ENCODE peak calls at places on chromosomes 4 and X, in eight cellular contexts. T, O, B, E, R, C, D and L are unnamed samples.

GRCh38 chr4:20251796-20252655 is at the start of gene SLIT2:
- DNase-seq in E (no peak), B (peak; percentile 85), D (peak; percentile 81), C (peak; percentile 95), O (peak; percentile 49), R (peak; percentile 92), T (peak; percentile 90), L (peak; percentile 73)

GRCh38 chrX:47502591-47503222 is 19.7 kb upstream of the ZNF41 start:
- DNase-seq in E (no peak), D (no peak), R (no peak), T (peak; percentile 66), B (no peak), O (no peak), C (no peak), L (no peak)

GRCh38 chrX:48002929-48003328 is 860 bp downstream of the ZNF182 start:
- DNase-seq in B (no peak), E (no peak), C (no peak), D (no peak), R (no peak), T (no peak), O (no peak), L (no peak)

GRCh38 chr4:118124977-118125376 is 90.7 kb downstream of the NDST3 start:
- DNase-seq in B (no peak), R (no peak), O (no peak), D (no peak), C (no peak), E (no peak), T (no peak), L (no peak)

GRCh38 chrX:120549483-120550452 is 11.0 kb downstream of the CUL4B start:
- DNase-seq in C (no peak), D (no peak), O (no peak), E (no peak), R (no peak), T (peak; percentile 91), B (no peak), L (peak; percentile 40)

GRCh38 chrX:38166478-38167083 is 54.1 kb downstream of the SRPX start:
- DNase-seq in T (peak; percentile 47), B (peak; percentile 17), C (no peak), O (no peak), R (peak; percentile 15), E (peak; percentile 47), D (no peak), L (peak; percentile 34)

GRCh38 chr4:121072080-121072835 is at the start of gene NDNF:
- DNase-seq in D (peak; percentile 69), O (no peak), B (peak; percentile 43), C (peak; percentile 78), T (peak; percentile 47), E (no peak), R (peak; percentile 74), L (no peak)

GRCh38 chrX:15663439-15663838 is 1.2 kb downstream of the CLTRN start:
- DNase-seq in E (no peak), B (no peak), T (no peak), R (no peak), C (no peak), O (no peak), D (no peak), L (no peak)

GRCh38 chr4:531721-532565 is 32.9 kb downstream of the PIGG start:
- DNase-seq in R (no peak), T (no peak), D (no peak), O (no peak), B (no peak), E (no peak), C (no peak), L (no peak)
- H3K36me3 ChIP-seq in R (no peaks in the 10 kb centered on the region), T (peaks cover 24% of the 10 kb centered on the region), D (no peaks in the 10 kb centered on the region), O (peaks cover 8% of the 10 kb centered on the region), B (no peaks in the 10 kb centered on the region), E (peaks cover 30% of the 10 kb centered on the region), C (peaks cover 91% of the 10 kb centered on the region), L (peaks cover 18% of the 10 kb centered on the region)

GRCh38 chr4:44071959-44072955 is 376.4 kb downstream of the KCTD8 start:
- DNase-seq in D (no peak), R (peak; percentile 14), O (no peak), E (no peak), B (no peak), C (no peak), T (no peak), L (no peak)
- H3K9me3 ChIP-seq in D (no peaks in the 10 kb centered on the region), R (no peaks in the 10 kb centered on the region), O (no peaks in the 10 kb centered on the region), E (no peaks in the 10 kb centered on the region), B (no peaks in the 10 kb centered on the region), C (no peaks in the 10 kb centered on the region), T (no peaks in the 10 kb centered on the region), L (peaks cover 1% of the 10 kb centered on the region)

DNA sequence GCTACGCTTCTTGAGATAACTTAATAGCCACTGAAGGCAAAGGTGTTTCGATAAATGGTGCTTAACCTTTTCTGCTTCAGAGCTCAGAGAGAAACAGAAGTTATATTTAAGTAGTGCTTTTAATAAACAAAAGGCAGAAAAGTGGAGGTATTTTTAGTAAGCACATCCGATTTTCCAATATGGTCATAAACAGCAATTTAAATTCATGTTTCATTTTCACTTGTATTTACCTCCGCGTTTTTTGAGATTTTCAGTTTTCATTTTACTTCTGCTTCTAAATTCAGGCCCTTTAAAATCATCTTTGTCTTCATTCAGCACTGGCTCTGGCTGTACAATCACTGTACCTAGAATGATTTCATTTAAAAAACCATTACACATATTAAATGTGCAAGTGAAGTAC is 92.4 kb downstream of the ATRX start:
- DNase-seq in C (no peak), D (no peak), E (peak; percentile 8), B (no peak), T (no peak), R (no peak), O (no peak), L (no peak)
- H3K36me3 ChIP-seq in C (no peaks in the 10 kb centered on the region), D (no peaks in the 10 kb centered on the region), E (peaks cover 57% of the 10 kb centered on the region), B (no peaks in the 10 kb centered on the region), T (peaks cover 10% of the 10 kb centered on the region), R (peaks cover 7% of the 10 kb centered on the region), O (no peaks in the 10 kb centered on the region), L (no peaks in the 10 kb centered on the region)

GRCh38 chr4:96448315-96448872 is 608.5 kb downstream of the PDHA2 start:
- DNase-seq in E (no peak), B (no peak), O (no peak), D (no peak), T (no peak), C (no peak), R (no peak), L (no peak)
- H3K9me3 ChIP-seq in E (peaks cover 13% of the 10 kb centered on the region), B (no peaks in the 10 kb centered on the region), O (peaks cover 38% of the 10 kb centered on the region), D (peaks cover 15% of the 10 kb centered on the region), T (no peaks in the 10 kb centered on the region), C (no peaks in the 10 kb centered on the region), R (peaks cover 8% of the 10 kb centered on the region), L (peaks cover 1% of the 10 kb centered on the region)

DNA sequence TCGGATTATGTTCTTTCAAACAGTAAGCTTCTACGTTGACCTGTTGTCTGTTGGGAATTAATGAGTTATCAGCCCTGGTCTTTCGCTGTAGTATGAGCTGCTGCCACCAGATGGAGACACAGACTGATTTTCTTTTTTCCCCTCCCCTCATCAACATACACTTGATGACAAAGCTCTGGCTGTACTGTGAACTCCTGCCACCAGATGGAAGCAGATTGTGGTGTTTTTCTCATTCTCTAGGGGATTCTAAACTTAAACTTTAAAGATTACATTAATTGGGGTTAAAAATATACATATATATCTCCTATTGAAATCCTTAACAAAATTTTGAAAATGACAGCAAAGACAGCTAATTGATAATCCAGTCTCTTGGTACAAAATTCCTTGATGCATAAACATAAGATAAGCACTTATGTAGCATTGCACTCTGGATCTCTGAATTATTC is 44.8 kb downstream of the SMS start:
- DNase-seq in B (peak; percentile 65), T (peak; percentile 79), O (peak; percentile 67), C (peak; percentile 74), D (peak; percentile 76), E (peak; percentile 64), R (peak; percentile 72), L (peak; percentile 76)
- H3K36me3 ChIP-seq in B (no peaks in the 10 kb centered on the region), T (peaks cover 42% of the 10 kb centered on the region), O (no peaks in the 10 kb centered on the region), C (no peaks in the 10 kb centered on the region), D (no peaks in the 10 kb centered on the region), E (peaks cover 29% of the 10 kb centered on the region), R (no peaks in the 10 kb centered on the region), L (no peaks in the 10 kb centered on the region)

DNA sequence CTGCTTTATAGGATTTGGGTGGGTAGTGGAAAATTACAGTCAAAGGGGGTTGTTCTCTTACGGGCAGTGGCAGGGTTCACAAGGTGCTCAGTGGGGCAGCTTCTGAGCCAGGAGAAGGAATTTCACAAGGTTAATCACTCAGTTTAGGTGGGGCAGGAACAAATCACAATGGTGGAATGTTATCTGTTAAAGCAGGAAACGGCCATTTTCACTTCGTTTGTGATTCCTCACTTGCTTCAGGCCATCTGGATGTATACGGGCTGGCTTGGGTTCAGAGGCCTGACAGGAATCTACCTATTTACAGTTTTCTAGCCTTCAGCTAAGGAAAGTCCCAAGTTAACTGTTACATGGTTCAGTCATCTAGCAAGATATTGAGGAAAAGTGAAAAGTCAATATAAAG is 1003.5 kb downstream of the STPG2 start:
- DNase-seq in R (no peak), D (no peak), E (no peak), O (no peak), T (no peak), B (no peak), C (no peak), L (no peak)
- H3K9me3 ChIP-seq in R (peaks cover 3% of the 10 kb centered on the region), D (no peaks in the 10 kb centered on the region), E (no peaks in the 10 kb centered on the region), O (no peaks in the 10 kb centered on the region), T (no peaks in the 10 kb centered on the region), B (no peaks in the 10 kb centered on the region), C (no peaks in the 10 kb centered on the region), L (no peaks in the 10 kb centered on the region)